ENCODE peak calls at places on chromosomes 11 and 22, in four cellular contexts. One of them, this sample, is unnamed.

GRCh38 chr11:72569966-72570892 is 104.0 kb downstream of the PDE2A start:
- DNase-seq in choroid plexus epithelial cell: peak
- DNase-seq in coronary artery: no peak
- DNase-seq in heart right ventricle: no peak
- DNase-seq in this sample: peak

GRCh38 chr22:19652316-19652715 is 62.0 kb upstream of the SEPTIN5 start:
- DNase-seq in choroid plexus epithelial cell: no peak
- DNase-seq in coronary artery: no peak
- DNase-seq in heart right ventricle: no peak
- DNase-seq in this sample: no peak

GRCh38 chr22:43047605-43048004 is 32.7 kb upstream of the PACSIN2 start:
- DNase-seq in choroid plexus epithelial cell: no peak
- DNase-seq in coronary artery: no peak
- DNase-seq in heart right ventricle: no peak
- DNase-seq in this sample: no peak

GRCh38 chr11:23021287-23021863 is 161.1 kb upstream of the CCDC179 start:
- DNase-seq in choroid plexus epithelial cell: peak
- DNase-seq in coronary artery: no peak
- DNase-seq in heart right ventricle: no peak
- DNase-seq in this sample: peak

GRCh38 chr11:114525682-114526081 is 34.0 kb downstream of the NXPE1 start:
- DNase-seq in choroid plexus epithelial cell: no peak
- DNase-seq in coronary artery: no peak
- DNase-seq in heart right ventricle: no peak
- DNase-seq in this sample: no peak

GRCh38 chr22:41668971-41669911 is 19.4 kb downstream of the SNU13 start:
- DNase-seq in choroid plexus epithelial cell: peak
- DNase-seq in coronary artery: no peak
- DNase-seq in heart right ventricle: no peak
- DNase-seq in this sample: peak

GRCh38 chr11:128765571-128766530 is 72.0 kb downstream of the FLI1 start:
- DNase-seq in choroid plexus epithelial cell: no peak
- DNase-seq in coronary artery: no peak
- DNase-seq in heart right ventricle: no peak
- DNase-seq in this sample: peak

GRCh38 chr11:106271126-106271525 is 193.7 kb downstream of the AASDHPPT start:
- DNase-seq in choroid plexus epithelial cell: no peak
- DNase-seq in coronary artery: no peak
- DNase-seq in heart right ventricle: no peak
- DNase-seq in this sample: peak

GRCh38 chr11:69355346-69355940 is 61.5 kb downstream of the MYEOV start:
- DNase-seq in choroid plexus epithelial cell: no peak
- DNase-seq in coronary artery: no peak
- DNase-seq in heart right ventricle: no peak
- DNase-seq in this sample: no peak

GRCh38 chr11:67632175-67632981 is 2.6 kb upstream of the NUDT8 start:
- DNase-seq in choroid plexus epithelial cell: no peak
- DNase-seq in coronary artery: peak
- DNase-seq in heart right ventricle: no peak
- DNase-seq in this sample: no peak

GRCh38 chr22:42901790-42902508 is 44.9 kb upstream of the ARFGAP3 start:
- DNase-seq in choroid plexus epithelial cell: no peak
- DNase-seq in coronary artery: no peak
- DNase-seq in heart right ventricle: peak
- DNase-seq in this sample: no peak

GRCh38 chr22:45192701-45193187 is 29.0 kb downstream of the NUP50 start:
- DNase-seq in choroid plexus epithelial cell: no peak
- DNase-seq in coronary artery: no peak
- DNase-seq in heart right ventricle: no peak
- DNase-seq in this sample: no peak

GRCh38 chr22:19287076-19287724 is 4.3 kb downstream of the CLTCL1 start:
- DNase-seq in choroid plexus epithelial cell: peak
- DNase-seq in coronary artery: no peak
- DNase-seq in heart right ventricle: no peak
- DNase-seq in this sample: peak

GRCh38 chr11:118401151-118401879 is at the start of gene ATP5MG:
- DNase-seq in choroid plexus epithelial cell: peak
- DNase-seq in coronary artery: peak
- DNase-seq in heart right ventricle: peak
- DNase-seq in this sample: peak

GRCh38 chr11:112157274-112157766 is 6.6 kb downstream of the IL18 start:
- DNase-seq in choroid plexus epithelial cell: peak
- DNase-seq in coronary artery: no peak
- DNase-seq in heart right ventricle: no peak
- DNase-seq in this sample: peak

GRCh38 chr11:88266919-88267318 is 70.6 kb downstream of the CTSC start:
- DNase-seq in choroid plexus epithelial cell: no peak
- DNase-seq in coronary artery: no peak
- DNase-seq in heart right ventricle: no peak
- DNase-seq in this sample: no peak

GRCh38 chr11:2585566-2586090 is 114.2 kb downstream of the KCNQ1OT1 start:
- DNase-seq in choroid plexus epithelial cell: no peak
- DNase-seq in coronary artery: peak
- DNase-seq in heart right ventricle: no peak
- DNase-seq in this sample: no peak

GRCh38 chr11:59560290-59560701 is 49.0 kb downstream of the OR4D9 start:
- DNase-seq in choroid plexus epithelial cell: peak
- DNase-seq in coronary artery: peak
- DNase-seq in heart right ventricle: peak
- DNase-seq in this sample: peak

GRCh38 chr11:69962152-69962551 is 116.0 kb upstream of the ANO1 start:
- DNase-seq in choroid plexus epithelial cell: no peak
- DNase-seq in coronary artery: no peak
- DNase-seq in heart right ventricle: no peak
- DNase-seq in this sample: no peak

GRCh38 chr11:128235958-128236357 is 351.4 kb downstream of the ETS1 start:
- DNase-seq in choroid plexus epithelial cell: peak
- DNase-seq in coronary artery: no peak
- DNase-seq in heart right ventricle: no peak
- DNase-seq in this sample: peak

GRCh38 chr11:60469723-60470122 is 14.1 kb downstream of the MS4A1 start:
- DNase-seq in choroid plexus epithelial cell: no peak
- DNase-seq in coronary artery: no peak
- DNase-seq in heart right ventricle: no peak
- DNase-seq in this sample: no peak

GRCh38 chr22:20429254-20430100 is 8.1 kb downstream of the SCARF2 start:
- DNase-seq in choroid plexus epithelial cell: no peak
- DNase-seq in coronary artery: no peak
- DNase-seq in heart right ventricle: no peak
- DNase-seq in this sample: no peak

GRCh38 chr11:208177-208916 is 839 bp downstream of the RIC8A start:
- DNase-seq in choroid plexus epithelial cell: peak
- DNase-seq in coronary artery: peak
- DNase-seq in heart right ventricle: peak
- DNase-seq in this sample: peak

GRCh38 chr11:73640567-73640966 is 5.8 kb upstream of the PLEKHB1 start:
- DNase-seq in choroid plexus epithelial cell: no peak
- DNase-seq in coronary artery: no peak
- DNase-seq in heart right ventricle: no peak
- DNase-seq in this sample: no peak
- TF ChIP-seq CTCF in choroid plexus epithelial cell: no peak
- TF ChIP-seq CTCF in coronary artery: no peak
- TF ChIP-seq CTCF in heart right ventricle: no peak
- TF ChIP-seq CTCF in this sample: no peak

DNA sequence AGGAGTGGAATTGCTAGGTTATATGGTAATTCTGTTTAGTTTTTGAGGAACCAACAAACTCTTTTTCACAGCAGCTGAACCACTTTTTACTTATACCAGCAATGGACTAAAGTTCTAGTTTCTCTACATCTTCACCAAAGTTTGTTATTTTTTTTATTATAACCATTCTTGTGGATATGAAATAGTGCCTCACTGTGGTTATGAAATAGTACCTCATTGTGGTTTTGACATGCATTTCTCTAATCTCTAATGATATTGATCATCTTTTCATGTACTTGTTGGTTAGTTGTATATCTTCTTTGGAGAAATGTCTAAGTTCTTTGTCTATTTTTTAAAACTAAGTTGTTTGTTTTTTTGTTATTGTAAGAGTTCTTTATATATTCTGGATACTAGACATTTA is 27.2 kb downstream of the STIM1 start:
- DNase-seq in choroid plexus epithelial cell: peak
- DNase-seq in coronary artery: no peak
- DNase-seq in heart right ventricle: no peak
- DNase-seq in this sample: no peak
- H3K4me3 ChIP-seq in choroid plexus epithelial cell: no peak
- H3K4me3 ChIP-seq in coronary artery: no peak
- H3K4me3 ChIP-seq in heart right ventricle: no peak
- H3K4me3 ChIP-seq in this sample: no peak

DNA sequence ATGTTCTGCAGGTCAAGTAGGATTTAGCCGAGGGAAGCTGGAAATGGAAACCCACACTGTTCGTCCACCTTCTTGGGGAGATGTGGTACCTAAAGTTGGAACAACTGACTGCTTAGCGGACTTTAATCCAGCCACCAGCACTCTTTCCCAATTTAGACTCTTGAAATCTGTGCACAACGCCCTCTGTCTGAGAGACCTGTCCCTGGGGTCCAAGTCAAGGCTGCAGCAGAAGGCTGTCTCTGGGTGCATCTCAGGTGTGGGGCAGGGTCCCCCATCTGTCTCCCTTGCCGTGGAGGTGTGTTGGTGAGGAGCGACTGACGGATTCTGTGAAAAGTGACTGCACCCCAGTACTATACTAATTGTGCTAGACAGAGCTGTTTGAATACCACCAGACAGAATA is 168.2 kb upstream of the CADM1 start:
- DNase-seq in choroid plexus epithelial cell: no peak
- DNase-seq in coronary artery: no peak
- DNase-seq in heart right ventricle: no peak
- DNase-seq in this sample: no peak
- TF ChIP-seq CTCF in choroid plexus epithelial cell: no peak
- TF ChIP-seq CTCF in coronary artery: no peak
- TF ChIP-seq CTCF in heart right ventricle: no peak
- TF ChIP-seq CTCF in this sample: no peak

GRCh38 chr11:134362192-134362901 is 30.6 kb downstream of the GLB1L2 start:
- DNase-seq in choroid plexus epithelial cell: no peak
- DNase-seq in coronary artery: no peak
- DNase-seq in heart right ventricle: no peak
- DNase-seq in this sample: no peak

GRCh38 chr11:134363161-134363560 is 31.4 kb downstream of the GLB1L2 start:
- DNase-seq in choroid plexus epithelial cell: no peak
- DNase-seq in coronary artery: no peak
- DNase-seq in heart right ventricle: no peak
- DNase-seq in this sample: no peak

GRCh38 chr11:134365011-134365925 is 33.5 kb downstream of the GLB1L2 start:
- DNase-seq in choroid plexus epithelial cell: no peak
- DNase-seq in coronary artery: no peak
- DNase-seq in heart right ventricle: no peak
- DNase-seq in this sample: no peak

GRCh38 chr11:134363592-134363991 is 31.8 kb downstream of the GLB1L2 start:
- DNase-seq in choroid plexus epithelial cell: no peak
- DNase-seq in coronary artery: no peak
- DNase-seq in heart right ventricle: no peak
- DNase-seq in this sample: no peak

GRCh38 chr11:134364261-134364660 is 32.5 kb downstream of the GLB1L2 start:
- DNase-seq in choroid plexus epithelial cell: no peak
- DNase-seq in coronary artery: no peak
- DNase-seq in heart right ventricle: no peak
- DNase-seq in this sample: no peak
- H3K4me3 ChIP-seq in choroid plexus epithelial cell: no peak
- H3K4me3 ChIP-seq in coronary artery: no peak
- H3K4me3 ChIP-seq in heart right ventricle: no peak
- H3K4me3 ChIP-seq in this sample: no peak

GRCh38 chr11:104333977-104334376 is 170.0 kb upstream of the PDGFD start:
- DNase-seq in choroid plexus epithelial cell: no peak
- DNase-seq in coronary artery: no peak
- DNase-seq in heart right ventricle: no peak
- DNase-seq in this sample: no peak
- TF ChIP-seq CTCF in choroid plexus epithelial cell: peak
- TF ChIP-seq CTCF in coronary artery: no peak
- TF ChIP-seq CTCF in heart right ventricle: no peak
- TF ChIP-seq CTCF in this sample: peak